ENCODE peak calls at places on chromosomes 6 and 20, in four cellular contexts. One of them, this sample, is unnamed.

GRCh38 chr6:101391772-101392560 is 1.5 kb upstream of the GRIK2 start:
- DNase-seq in neural crest cell: no peak
- DNase-seq in fibroblast of mammary gland: peak
- DNase-seq in bronchial epithelial cell: no peak
- DNase-seq in this sample: peak

GRCh38 chr6:69116658-69117057 is 481.6 kb downstream of the ADGRB3 start:
- DNase-seq in bronchial epithelial cell: no peak
- DNase-seq in fibroblast of mammary gland: no peak
- DNase-seq in neural crest cell: no peak
- DNase-seq in this sample: no peak

GRCh38 chr6:37695857-37696219 is 1.8 kb downstream of the MDGA1 start:
- DNase-seq in neural crest cell: no peak
- DNase-seq in bronchial epithelial cell: peak
- DNase-seq in fibroblast of mammary gland: no peak
- DNase-seq in this sample: peak

GRCh38 chr6:89257781-89258180 is 40.6 kb upstream of the GABRR1 start:
- DNase-seq in neural crest cell: no peak
- DNase-seq in bronchial epithelial cell: no peak
- DNase-seq in fibroblast of mammary gland: no peak
- DNase-seq in this sample: no peak

GRCh38 chr6:151576658-151577057 is 82.8 kb downstream of the CCDC170 start:
- DNase-seq in fibroblast of mammary gland: no peak
- DNase-seq in bronchial epithelial cell: no peak
- DNase-seq in neural crest cell: no peak
- DNase-seq in this sample: no peak

GRCh38 chr20:56689852-56690485 is 60.9 kb downstream of the TFAP2C start:
- DNase-seq in neural crest cell: no peak
- DNase-seq in bronchial epithelial cell: no peak
- DNase-seq in fibroblast of mammary gland: peak
- DNase-seq in this sample: no peak

GRCh38 chr6:139329224-139329623 is 37.4 kb upstream of the TXLNB start:
- DNase-seq in bronchial epithelial cell: no peak
- DNase-seq in neural crest cell: no peak
- DNase-seq in fibroblast of mammary gland: no peak
- DNase-seq in this sample: no peak

GRCh38 chr6:163162874-163163213 is 251.7 kb upstream of the QKI start:
- DNase-seq in neural crest cell: no peak
- DNase-seq in bronchial epithelial cell: no peak
- DNase-seq in fibroblast of mammary gland: no peak
- DNase-seq in this sample: no peak

GRCh38 chr20:63944078-63944941 is 11.9 kb downstream of the UCKL1 start:
- DNase-seq in fibroblast of mammary gland: no peak
- DNase-seq in bronchial epithelial cell: no peak
- DNase-seq in neural crest cell: no peak
- DNase-seq in this sample: no peak

GRCh38 chr6:44071670-44072451 is 55.4 kb downstream of the MRPL14 start:
- DNase-seq in bronchial epithelial cell: peak
- DNase-seq in neural crest cell: no peak
- DNase-seq in fibroblast of mammary gland: peak
- DNase-seq in this sample: no peak

GRCh38 chr6:71665931-71666330 is 220.4 kb upstream of the RIMS1 start:
- DNase-seq in neural crest cell: no peak
- DNase-seq in fibroblast of mammary gland: no peak
- DNase-seq in bronchial epithelial cell: no peak
- DNase-seq in this sample: no peak

GRCh38 chr20:51528263-51529026 is 14.1 kb downstream of the NFATC2 start:
- DNase-seq in fibroblast of mammary gland: no peak
- DNase-seq in neural crest cell: no peak
- DNase-seq in bronchial epithelial cell: no peak
- DNase-seq in this sample: no peak

GRCh38 chr6:62150048-62150663 is 135.9 kb downstream of the KHDRBS2 start:
- DNase-seq in bronchial epithelial cell: peak
- DNase-seq in neural crest cell: peak
- DNase-seq in fibroblast of mammary gland: peak
- DNase-seq in this sample: peak

GRCh38 chr20:15807271-15807670 is 766.0 kb downstream of the KIF16B start:
- DNase-seq in fibroblast of mammary gland: no peak
- DNase-seq in bronchial epithelial cell: no peak
- DNase-seq in neural crest cell: no peak
- DNase-seq in this sample: no peak

GRCh38 chr6:28709478-28710349 is 184.0 kb downstream of the GPX5 start:
- DNase-seq in neural crest cell: no peak
- DNase-seq in bronchial epithelial cell: no peak
- DNase-seq in fibroblast of mammary gland: no peak
- DNase-seq in this sample: no peak

GRCh38 chr20:25341716-25342680 is 48.6 kb downstream of the ABHD12 start:
- DNase-seq in fibroblast of mammary gland: no peak
- DNase-seq in bronchial epithelial cell: peak
- DNase-seq in neural crest cell: no peak
- DNase-seq in this sample: no peak

GRCh38 chr6:54282186-54282585 is 26.1 kb upstream of the TINAG start:
- DNase-seq in bronchial epithelial cell: peak
- DNase-seq in fibroblast of mammary gland: peak
- DNase-seq in neural crest cell: no peak
- DNase-seq in this sample: no peak

GRCh38 chr20:32450484-32451061 is 92.4 kb downstream of the ASXL1 start:
- DNase-seq in bronchial epithelial cell: no peak
- DNase-seq in neural crest cell: no peak
- DNase-seq in fibroblast of mammary gland: no peak
- DNase-seq in this sample: no peak

GRCh38 chr20:22691369-22692118 is 107.2 kb upstream of the FOXA2 start:
- DNase-seq in neural crest cell: peak
- DNase-seq in fibroblast of mammary gland: peak
- DNase-seq in bronchial epithelial cell: peak
- DNase-seq in this sample: peak

GRCh38 chr20:6993526-6993925 is 226.0 kb downstream of the BMP2 start:
- DNase-seq in fibroblast of mammary gland: no peak
- DNase-seq in neural crest cell: no peak
- DNase-seq in bronchial epithelial cell: peak
- DNase-seq in this sample: no peak

GRCh38 chr6:67458265-67458664 is 1176.8 kb upstream of the ADGRB3 start:
- DNase-seq in fibroblast of mammary gland: no peak
- DNase-seq in neural crest cell: no peak
- DNase-seq in bronchial epithelial cell: no peak
- DNase-seq in this sample: no peak

GRCh38 chr6:29976588-29977424 is 34.5 kb downstream of the HLA-A start:
- DNase-seq in fibroblast of mammary gland: peak
- DNase-seq in neural crest cell: peak
- DNase-seq in bronchial epithelial cell: peak
- DNase-seq in this sample: peak

GRCh38 chr6:25659633-25660368 is 7.8 kb downstream of the SCGN start:
- DNase-seq in fibroblast of mammary gland: no peak
- DNase-seq in bronchial epithelial cell: no peak
- DNase-seq in neural crest cell: no peak
- DNase-seq in this sample: no peak

GRCh38 chr20:14142171-14142570 is 146.9 kb downstream of the MACROD2 start:
- DNase-seq in fibroblast of mammary gland: peak
- DNase-seq in neural crest cell: peak
- DNase-seq in bronchial epithelial cell: peak
- DNase-seq in this sample: peak

GRCh38 chr6:87908978-87909802 is 138.5 kb upstream of the SPACA1 start:
- DNase-seq in neural crest cell: no peak
- DNase-seq in fibroblast of mammary gland: no peak
- DNase-seq in bronchial epithelial cell: no peak
- DNase-seq in this sample: no peak

GRCh38 chr20:584375-585301 is 25.5 kb downstream of the TCF15 start:
- DNase-seq in bronchial epithelial cell: peak
- DNase-seq in neural crest cell: no peak
- DNase-seq in fibroblast of mammary gland: peak
- DNase-seq in this sample: no peak

GRCh38 chr6:108942556-108943492 is 94.6 kb downstream of the ARMC2 start:
- DNase-seq in neural crest cell: no peak
- DNase-seq in bronchial epithelial cell: no peak
- DNase-seq in fibroblast of mammary gland: no peak
- DNase-seq in this sample: no peak

GRCh38 chr6:32627831-32628230 is 9.4 kb upstream of the HLA-DQA1 start:
- DNase-seq in bronchial epithelial cell: peak
- DNase-seq in fibroblast of mammary gland: peak
- DNase-seq in neural crest cell: no peak
- DNase-seq in this sample: peak

GRCh38 chr6:12592634-12593033 is 123.9 kb upstream of the PHACTR1 start:
- DNase-seq in neural crest cell: no peak
- DNase-seq in fibroblast of mammary gland: no peak
- DNase-seq in bronchial epithelial cell: peak
- DNase-seq in this sample: no peak

GRCh38 chr20:20759132-20759531 is 46.7 kb upstream of the RALGAPA2 start:
- DNase-seq in fibroblast of mammary gland: no peak
- DNase-seq in bronchial epithelial cell: no peak
- DNase-seq in neural crest cell: no peak
- DNase-seq in this sample: no peak

GRCh38 chr20:3041818-3042504 is 1.5 kb upstream of the GNRH2 start:
- DNase-seq in fibroblast of mammary gland: peak
- DNase-seq in neural crest cell: no peak
- DNase-seq in bronchial epithelial cell: peak
- DNase-seq in this sample: peak

GRCh38 chr6:109770779-109771178 is 79.7 kb downstream of the FIG4 start:
- DNase-seq in bronchial epithelial cell: no peak
- DNase-seq in fibroblast of mammary gland: no peak
- DNase-seq in neural crest cell: no peak
- DNase-seq in this sample: no peak

GRCh38 chr6:85116475-85116874 is 333.4 kb upstream of the NT5E start:
- DNase-seq in fibroblast of mammary gland: no peak
- DNase-seq in neural crest cell: no peak
- DNase-seq in bronchial epithelial cell: no peak
- DNase-seq in this sample: no peak

GRCh38 chr6:68159433-68159832 is 475.6 kb upstream of the ADGRB3 start:
- DNase-seq in bronchial epithelial cell: no peak
- DNase-seq in fibroblast of mammary gland: no peak
- DNase-seq in neural crest cell: no peak
- DNase-seq in this sample: no peak

GRCh38 chr20:17295991-17296390 is 69.2 kb downstream of the PCSK2 start:
- DNase-seq in fibroblast of mammary gland: no peak
- DNase-seq in neural crest cell: no peak
- DNase-seq in bronchial epithelial cell: no peak
- DNase-seq in this sample: no peak

GRCh38 chr6:80145921-80146320 is 39.5 kb downstream of the BCKDHB start:
- DNase-seq in neural crest cell: no peak
- DNase-seq in bronchial epithelial cell: no peak
- DNase-seq in fibroblast of mammary gland: no peak
- DNase-seq in this sample: no peak

GRCh38 chr6:80145509-80145908 is 39.0 kb downstream of the BCKDHB start:
- DNase-seq in neural crest cell: no peak
- DNase-seq in bronchial epithelial cell: no peak
- DNase-seq in fibroblast of mammary gland: no peak
- DNase-seq in this sample: no peak

GRCh38 chr6:80144753-80145152 is 38.3 kb downstream of the BCKDHB start:
- DNase-seq in neural crest cell: no peak
- DNase-seq in fibroblast of mammary gland: no peak
- DNase-seq in bronchial epithelial cell: no peak
- DNase-seq in this sample: no peak

GRCh38 chr6:80142586-80142985 is 36.1 kb downstream of the BCKDHB start:
- DNase-seq in fibroblast of mammary gland: peak
- DNase-seq in bronchial epithelial cell: no peak
- DNase-seq in neural crest cell: no peak
- DNase-seq in this sample: no peak

DNA sequence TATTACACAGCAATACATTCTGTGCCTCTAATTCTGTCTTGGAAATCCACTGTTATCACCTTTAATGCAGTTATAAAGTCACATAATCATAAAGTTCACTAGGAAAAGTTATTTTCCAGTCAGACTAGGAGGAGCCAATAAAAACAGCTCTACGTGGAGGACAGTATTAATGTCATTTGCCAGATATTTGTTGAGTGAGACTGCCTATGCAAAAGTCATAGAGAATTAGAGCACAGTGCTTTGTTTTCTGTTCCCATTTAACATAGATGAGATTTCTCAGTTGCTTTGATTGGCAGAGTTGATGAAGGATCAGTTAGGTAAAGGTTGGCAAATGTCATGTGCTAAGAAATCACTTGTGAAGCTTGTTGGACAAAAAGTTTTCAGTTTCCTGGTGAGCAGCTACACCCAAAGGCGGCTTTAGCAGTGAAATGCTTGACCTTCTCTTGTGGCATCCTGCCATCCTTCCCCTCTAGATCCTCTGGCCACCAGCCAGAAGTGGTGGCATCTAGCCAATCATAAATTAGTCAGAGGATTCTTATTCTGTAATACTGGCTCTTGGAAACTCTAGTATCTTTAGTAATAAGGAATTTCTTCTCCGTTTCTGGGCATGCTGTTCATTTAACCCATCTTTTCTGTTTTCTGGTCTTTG is 37.0 kb downstream of the BCKDHB start:
- DNase-seq in fibroblast of mammary gland: peak
- DNase-seq in bronchial epithelial cell: peak
- DNase-seq in neural crest cell: no peak
- DNase-seq in this sample: no peak
- TF ChIP-seq CTCF in fibroblast of mammary gland: no peak
- TF ChIP-seq CTCF in bronchial epithelial cell: no peak
- TF ChIP-seq CTCF in neural crest cell: no peak
- TF ChIP-seq CTCF in this sample: no peak

GRCh38 chr6:123417411-123417810 is 219.3 kb downstream of the TRDN start:
- DNase-seq in neural crest cell: no peak
- DNase-seq in bronchial epithelial cell: no peak
- DNase-seq in fibroblast of mammary gland: no peak
- DNase-seq in this sample: no peak

GRCh38 chr6:123418101-123418500 is 218.6 kb downstream of the TRDN start:
- DNase-seq in neural crest cell: no peak
- DNase-seq in fibroblast of mammary gland: peak
- DNase-seq in bronchial epithelial cell: no peak
- DNase-seq in this sample: no peak

DNA sequence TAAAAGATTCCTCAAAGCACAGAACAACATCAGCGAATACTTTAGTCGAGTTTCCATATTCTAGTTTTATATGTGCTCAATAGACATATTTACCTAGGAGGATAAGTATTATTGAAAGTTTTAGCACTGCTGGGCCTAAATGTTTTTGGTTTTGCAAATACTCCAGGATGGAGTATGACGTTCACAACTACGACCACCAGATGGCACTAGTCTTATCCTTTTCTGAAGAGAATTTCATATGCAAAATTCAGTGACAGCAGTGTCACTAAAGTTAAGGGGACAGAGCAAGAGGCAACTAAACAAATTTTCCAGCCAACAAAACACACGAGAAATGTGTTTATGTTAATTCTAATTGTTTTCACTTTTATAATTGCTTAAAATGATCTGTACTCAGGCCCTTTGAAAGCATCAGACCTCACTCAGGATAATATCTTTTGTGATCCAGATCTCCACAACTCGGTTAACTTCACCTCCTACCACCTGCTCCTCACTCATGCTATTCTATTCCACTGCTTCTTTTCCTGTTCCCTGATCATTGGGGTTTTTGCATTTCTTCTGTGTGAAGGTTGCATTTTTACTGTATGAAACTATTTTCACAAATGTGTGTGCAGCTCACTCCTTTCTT is 220.8 kb downstream of the TRDN start:
- DNase-seq in neural crest cell: peak
- DNase-seq in bronchial epithelial cell: peak
- DNase-seq in fibroblast of mammary gland: peak
- DNase-seq in this sample: peak
- TF ChIP-seq CTCF in neural crest cell: peak
- TF ChIP-seq CTCF in bronchial epithelial cell: peak
- TF ChIP-seq CTCF in fibroblast of mammary gland: peak
- TF ChIP-seq CTCF in this sample: peak

GRCh38 chr6:123604067-123604466 is 32.7 kb downstream of the TRDN start:
- DNase-seq in bronchial epithelial cell: no peak
- DNase-seq in neural crest cell: no peak
- DNase-seq in fibroblast of mammary gland: no peak
- DNase-seq in this sample: no peak
- TF ChIP-seq CTCF in bronchial epithelial cell: no peak
- TF ChIP-seq CTCF in neural crest cell: no peak
- TF ChIP-seq CTCF in fibroblast of mammary gland: no peak
- TF ChIP-seq CTCF in this sample: no peak

GRCh38 chr6:131182991-131183425 is 47.7 kb downstream of the AKAP7 start:
- DNase-seq in neural crest cell: no peak
- DNase-seq in fibroblast of mammary gland: peak
- DNase-seq in bronchial epithelial cell: peak
- DNase-seq in this sample: peak
- TF ChIP-seq CTCF in neural crest cell: peak
- TF ChIP-seq CTCF in fibroblast of mammary gland: peak
- TF ChIP-seq CTCF in bronchial epithelial cell: peak
- TF ChIP-seq CTCF in this sample: peak

This sample was measured in nephron progenitor cell.